ENCODE peak calls at places on chromosomes 5 and 9, in six cellular contexts. B is iris pigment epithelial cell; M is endothelial cell; N is activated T-cell treated with anti-CD3 and anti-CD28 coated beads, Interleukin-2, amount 50 U/mL, for 72 hours; X is vagina; S is dorsolateral prefrontal cortex. T is an unnamed sample.

GRCh38 chr9:122948313-122948712 is 7.5 kb downstream of the RABGAP1 start:
- DNase-seq in S (no peak), M (no peak), X (no peak), B (no peak), N (no peak), T (no peak)

GRCh38 chr9:136839229-136840139 is 2.8 kb upstream of the AJM1 start:
- DNase-seq in X (no peak), M (no peak), B (no peak), N (no peak), S (no peak), T (no peak)

GRCh38 chr9:114446036-114446435 is 58.3 kb upstream of the AKNA start:
- DNase-seq in M (no peak), S (no peak), B (peak), X (no peak), N (no peak), T (no peak)

GRCh38 chr9:27341545-27342294 is 44.8 kb upstream of the EQTN start:
- DNase-seq in X (no peak), N (no peak), B (no peak), S (no peak), M (no peak), T (no peak)

GRCh38 chr9:79570449-79571308 is 1.1 kb upstream of the TLE4 start:
- DNase-seq in B (peak), X (no peak), M (peak), S (peak), N (peak), T (peak)

GRCh38 chr5:132198571-132198970 is 29.1 kb downstream of the P4HA2 start:
- DNase-seq in X (peak), S (no peak), N (no peak), M (no peak), B (no peak), T (no peak)

GRCh38 chr5:16596541-16596940 is 20.3 kb downstream of the RETREG1 start:
- DNase-seq in B (peak), M (no peak), N (no peak), S (no peak), X (no peak), T (no peak)

GRCh38 chr9:127904888-127905728 is 5.7 kb upstream of the ST6GALNAC6 start:
- DNase-seq in X (no peak), N (peak), M (no peak), B (no peak), S (no peak), T (no peak)

GRCh38 chr9:96450613-96451544 is 910 bp downstream of the HABP4 start:
- DNase-seq in N (peak), S (peak), M (peak), X (no peak), B (peak), T (peak)

GRCh38 chr5:159581502-159582249 is 251.4 kb upstream of the IL12B start:
- DNase-seq in N (no peak), B (peak), M (no peak), X (no peak), S (no peak), T (no peak)

GRCh38 chr5:172453206-172453985 is 929 bp downstream of the SH3PXD2B start:
- DNase-seq in S (peak), M (peak), N (no peak), B (peak), X (no peak), T (peak)

GRCh38 chr9:108272350-108272899 is 583.4 kb downstream of the ACTL7B start:
- DNase-seq in N (no peak), M (peak), B (peak), X (no peak), S (peak), T (peak)

GRCh38 chr5:97418472-97418871 is 235.4 kb upstream of the RIOK2 start:
- DNase-seq in M (no peak), S (no peak), N (no peak), B (no peak), X (no peak), T (no peak)

GRCh38 chr9:36036780-36037579 is at the start of gene RECK:
- DNase-seq in B (peak), S (peak), X (no peak), N (peak), M (peak), T (peak)

GRCh38 chr5:102893942-102894341 is 138.8 kb downstream of the PAM start:
- DNase-seq in N (no peak), M (no peak), B (no peak), X (no peak), S (no peak), T (no peak)

GRCh38 chr9:114235113-114235589 is 79.8 kb downstream of the COL27A1 start:
- DNase-seq in S (no peak), N (peak), B (peak), M (no peak), X (no peak), T (no peak)

GRCh38 chr9:98992885-98993569 is 49.3 kb downstream of the COL15A1 start:
- DNase-seq in M (no peak), S (no peak), N (no peak), B (no peak), X (peak), T (no peak)

GRCh38 chr5:178801021-178801420 is 58.7 kb upstream of the ZNF354B start:
- DNase-seq in M (no peak), N (no peak), B (no peak), X (no peak), S (no peak), T (no peak)

GRCh38 chr9:135729480-135729879 is 27.5 kb downstream of the KCNT1 start:
- DNase-seq in X (no peak), S (peak), M (no peak), N (no peak), B (no peak), T (no peak)

GRCh38 chr5:10668697-10669096 is 92.3 kb downstream of the DAP start:
- DNase-seq in M (no peak), X (no peak), S (peak), N (no peak), B (peak), T (no peak)

GRCh38 chr5:114412509-114413171 is 50.8 kb downstream of the KCNN2 start:
- DNase-seq in S (no peak), X (no peak), M (no peak), N (no peak), B (peak), T (peak)

GRCh38 chr5:54753753-54754152 is 231.6 kb downstream of the ESM1 start:
- DNase-seq in S (no peak), X (no peak), B (no peak), N (no peak), M (no peak), T (no peak)

GRCh38 chr9:14057347-14058077 is 256.4 kb downstream of the NFIB start:
- DNase-seq in S (no peak), M (no peak), N (no peak), X (no peak), B (no peak), T (no peak)

T was measured in HEK293T.